ENCODE peak calls at places on chromosomes 13 and 19, in nine cellular contexts. W, U, E, V, N, X, D, O and B are unnamed samples.

GRCh38 chr19:43618921-43619261 is 538 bp downstream of the ZNF428 start:
- DNase-seq in O (peak; percentile 44), X (peak; percentile 74), V (no peak), U (no peak), N (no peak), W (no peak), D (no peak), E (no peak), B (no peak)

GRCh38 chr13:57595775-57596174 is 35.8 kb upstream of the PCDH17 start:
- DNase-seq in U (no peak), N (no peak), X (no peak), O (no peak), W (no peak), E (no peak), V (no peak), D (no peak), B (no peak)

GRCh38 chr19:7844405-7844804 is 14.4 kb downstream of the EVI5L start:
- DNase-seq in X (no peak), E (no peak), W (no peak), U (no peak), V (no peak), O (no peak), N (no peak), D (no peak), B (no peak)

GRCh38 chr19:18439025-18439909 is 1.3 kb upstream of the ISYNA1 start:
- DNase-seq in V (peak; percentile 58), U (peak; percentile 55), X (no peak), E (peak; percentile 68), N (no peak), D (no peak), W (no peak), O (no peak), B (no peak)

GRCh38 chr19:18744019-18744418 is 47.1 kb downstream of the COMP start:
- DNase-seq in O (no peak), W (peak; percentile 35), N (no peak), E (no peak), D (no peak), X (no peak), V (no peak), U (no peak), B (no peak)

GRCh38 chr13:36549771-36550170 is 117.5 kb downstream of the CCNA1 start:
- DNase-seq in V (no peak), U (no peak), O (no peak), N (no peak), E (no peak), W (no peak), D (no peak), X (no peak), B (no peak)

GRCh38 chr13:21901326-21901725 is 230.5 kb downstream of the FGF9 start:
- DNase-seq in U (no peak), O (no peak), N (no peak), V (no peak), W (no peak), D (no peak), E (no peak), X (no peak), B (no peak)

GRCh38 chr19:35714601-35715354 is 3.0 kb upstream of the KMT2B start:
- DNase-seq in V (peak; percentile 77), N (no peak), O (no peak), E (no peak), U (no peak), X (peak; percentile 39), W (no peak), D (no peak), B (no peak)

GRCh38 chr19:49222011-49222410 is 64.4 kb downstream of the TRPM4 start:
- DNase-seq in O (no peak), E (peak; percentile 45), W (no peak), U (no peak), X (no peak), N (no peak), D (no peak), V (no peak), B (no peak)

GRCh38 chr13:111347438-111347837 is 27.0 kb downstream of the TEX29 start:
- DNase-seq in W (no peak), X (no peak), E (no peak), D (no peak), O (no peak), N (no peak), V (no peak), U (no peak), B (no peak)

GRCh38 chr19:10915511-10916091 is 12.8 kb downstream of the YIPF2 start:
- DNase-seq in E (peak; percentile 90), D (peak; percentile 74), N (no peak), U (peak; percentile 95), W (no peak), X (no peak), V (no peak), O (no peak), B (peak; percentile 92)

GRCh38 chr19:37472165-37472564 is 3.0 kb downstream of the ZNF570 start:
- DNase-seq in V (no peak), E (no peak), X (no peak), O (no peak), W (no peak), D (no peak), U (no peak), N (no peak), B (no peak)

GRCh38 chr13:84208251-84208650 is 326.0 kb upstream of the SLITRK1 start:
- DNase-seq in W (no peak), V (no peak), N (no peak), E (no peak), X (no peak), O (no peak), D (no peak), U (no peak), B (no peak)

GRCh38 chr19:39518458-39518857 is 3.5 kb downstream of the SELENOV start:
- DNase-seq in W (no peak), V (peak; percentile 77), N (no peak), D (no peak), X (no peak), E (no peak), U (no peak), O (no peak), B (no peak)

GRCh38 chr19:3071764-3072163 is 9.5 kb upstream of the TLE5 start:
- DNase-seq in N (no peak), D (no peak), E (no peak), O (no peak), W (no peak), V (no peak), X (no peak), U (no peak), B (no peak)

GRCh38 chr13:23467048-23467931 is 33.8 kb upstream of the SACS start:
- DNase-seq in O (no peak), N (no peak), E (peak; percentile 91), U (peak; percentile 87), X (no peak), V (peak; percentile 57), W (no peak), D (no peak), B (peak; percentile 80)

GRCh38 chr19:11364296-11364904 is 9.2 kb downstream of the PLPPR2 start:
- DNase-seq in X (no peak), O (no peak), V (no peak), U (no peak), E (no peak), N (no peak), D (no peak), W (no peak), B (no peak)

GRCh38 chr13:21106089-21106488 is 44.7 kb upstream of the LATS2 start:
- DNase-seq in N (no peak), D (peak; percentile 78), U (peak; percentile 74), W (no peak), X (no peak), V (no peak), O (no peak), E (peak; percentile 80), B (peak; percentile 28)

GRCh38 chr19:48489608-48490216 is 20.5 kb downstream of the CYTH2 start:
- DNase-seq in N (peak; percentile 76), X (peak; percentile 15), W (peak; percentile 91), D (peak; percentile 40), E (peak; percentile 66), V (peak; percentile 97), O (peak; percentile 85), U (peak; percentile 62), B (no peak)

GRCh38 chr19:4284176-4284958 is 5.3 kb downstream of the SHD start:
- DNase-seq in E (peak; percentile 16), X (no peak), V (peak; percentile 93), W (peak; percentile 89), N (no peak), D (no peak), U (no peak), O (no peak), B (no peak)

GRCh38 chr13:59442461-59442860 is 721.3 kb downstream of the DIAPH3 start:
- DNase-seq in V (no peak), N (no peak), E (no peak), O (no peak), U (no peak), W (no peak), X (no peak), D (no peak), B (no peak)

GRCh38 chr13:100100115-100100879 is 11.4 kb downstream of the PCCA start:
- DNase-seq in U (peak; percentile 64), O (no peak), E (peak; percentile 84), D (peak; percentile 92), V (no peak), X (no peak), N (no peak), W (no peak), B (no peak)

GRCh38 chr13:45681101-45681500 is 21.0 kb upstream of the CBY2 start:
- DNase-seq in D (peak; percentile 29), O (no peak), U (no peak), N (no peak), X (no peak), W (no peak), V (no peak), E (peak; percentile 62), B (peak; percentile 69)

GRCh38 chr13:97275265-97275664 is 53.1 kb downstream of the MBNL2 start:
- DNase-seq in U (peak; percentile 90), O (no peak), X (no peak), N (no peak), V (no peak), D (peak; percentile 90), W (no peak), E (peak; percentile 92), B (peak; percentile 79)

GRCh38 chr13:41916173-41916954 is 44.5 kb downstream of the VWA8 start:
- DNase-seq in U (peak; percentile 85), E (peak; percentile 90), N (no peak), X (no peak), D (peak; percentile 93), V (no peak), O (no peak), W (no peak), B (peak; percentile 33)

GRCh38 chr13:40485611-40486517 is 180.6 kb downstream of the FOXO1 start:
- DNase-seq in W (no peak), X (no peak), E (no peak), V (no peak), D (no peak), U (no peak), N (peak; percentile 29), O (peak; percentile 54), B (no peak)